ENCODE peak calls at places on chromosome 10, in six cellular contexts. J is activated naive CD8-positive, alpha-beta T cell treated with anti-CD3 and anti-CD28 coated beads, Interleukin-2, amount 50 U/mL, for 24 hours; I is endothelial cell; H is glutamatergic neuron; Z is stimulated activated CD4-positive, alpha-beta T cell treated with anti-CD3 and anti-CD28 coated beads, Interleukin-1b, Interleukin-23, amount 100 ng/mL, for 24 hours; B is fibroblast of lung. T is an unnamed sample.

GRCh38 chr10:33720161-33720560 is 385.7 kb upstream of the NRP1 start:
- DNase-seq in Z (no peak), B (no peak), I (no peak), J (no peak), H (no peak), T (no peak)

GRCh38 chr10:1270906-1271305 is 214.7 kb downstream of the WDR37 start:
- DNase-seq in I (no peak), J (no peak), B (no peak), H (no peak), Z (no peak), T (no peak)

GRCh38 chr10:109861051-109861450 is 62.3 kb downstream of the XPNPEP1 start:
- DNase-seq in J (no peak), H (no peak), Z (no peak), B (no peak), I (no peak), T (no peak)

GRCh38 chr10:92164024-92164423 is 126.9 kb downstream of the CPEB3 start:
- DNase-seq in B (no peak), Z (no peak), H (no peak), I (no peak), J (no peak), T (no peak)

GRCh38 chr10:50387736-50388081 is 136.4 kb upstream of the ASAH2 start:
- DNase-seq in H (no peak), Z (no peak), B (no peak), I (no peak), J (no peak), T (no peak)

GRCh38 chr10:128549192-128549591 is 423.0 kb upstream of the MKI67 start:
- DNase-seq in B (no peak), Z (no peak), I (no peak), H (no peak), J (no peak), T (no peak)

GRCh38 chr10:95474228-95475002 is 86.8 kb downstream of the SORBS1 start:
- DNase-seq in I (no peak), J (no peak), H (no peak), B (peak; percentile 65), Z (no peak), T (no peak)

GRCh38 chr10:1377756-1378397 is 321.7 kb downstream of the WDR37 start:
- DNase-seq in Z (no peak), I (peak; percentile 2), B (no peak), H (no peak), J (no peak), T (no peak)

GRCh38 chr10:78907458-78908211 is 161.1 kb upstream of the ZMIZ1 start:
- DNase-seq in H (no peak), B (no peak), Z (no peak), J (no peak), I (no peak), T (no peak)

GRCh38 chr10:84196083-84196482 is 1.7 kb downstream of the CDHR1 start:
- DNase-seq in H (no peak), I (no peak), J (no peak), Z (no peak), B (no peak), T (no peak)

GRCh38 chr10:79496896-79497295 is 15.4 kb upstream of the EIF5AL1 start:
- DNase-seq in Z (no peak), B (no peak), I (no peak), J (no peak), H (no peak), T (no peak)

GRCh38 chr10:86536294-86536861 is 14.8 kb upstream of the WAPL start:
- DNase-seq in I (no peak), H (peak; percentile 37), J (peak; percentile 53), B (no peak), Z (peak; percentile 16), T (peak; percentile 23)

GRCh38 chr10:96053985-96054384 is 10.6 kb downstream of the CCNJ start:
- DNase-seq in I (no peak), B (no peak), J (no peak), H (no peak), Z (no peak), T (no peak)

GRCh38 chr10:69065406-69066361 is 22.2 kb upstream of the SRGN start:
- DNase-seq in I (no peak), Z (no peak), J (peak; percentile 71), B (peak; percentile 65), H (no peak), T (no peak)

GRCh38 chr10:69088801-69089501 is 1.0 kb downstream of the SRGN start:
- DNase-seq in Z (no peak), H (no peak), B (peak; percentile 61), I (no peak), J (no peak), T (peak; percentile 28)

GRCh38 chr10:122362621-122363020 is 11.9 kb upstream of the PLEKHA1 start:
- DNase-seq in I (no peak), H (no peak), J (no peak), B (peak; percentile 69), Z (no peak), T (no peak)

GRCh38 chr10:22103701-22104100 is 100.2 kb upstream of the DNAJC1 start:
- DNase-seq in B (no peak), J (no peak), Z (no peak), I (no peak), H (no peak), T (no peak)

GRCh38 chr10:66982792-66983481 is 57.1 kb downstream of the LRRTM3 start:
- DNase-seq in Z (no peak), I (peak; percentile 4), B (no peak), H (no peak), J (no peak), T (no peak)

GRCh38 chr10:125448596-125448995 is 234.4 kb downstream of the TEX36 start:
- DNase-seq in B (no peak), Z (no peak), J (peak; percentile 4), H (peak; percentile 57), I (peak; percentile 71), T (no peak)

GRCh38 chr10:62010366-62010765 is 108.9 kb downstream of the ARID5B start:
- DNase-seq in I (no peak), Z (no peak), H (no peak), B (no peak), J (no peak), T (no peak)

GRCh38 chr10:51092402-51092801 is 18.1 kb downstream of the PRKG1 start:
- DNase-seq in B (peak; percentile 68), Z (no peak), I (no peak), J (no peak), H (no peak), T (no peak)

GRCh38 chr10:35372329-35372728 is 36.0 kb downstream of the CCNY start:
- DNase-seq in H (no peak), J (no peak), Z (no peak), B (peak; percentile 88), I (peak; percentile 18), T (no peak)

GRCh38 chr10:6211341-6212265 is 8.9 kb downstream of the PFKFB3 start:
- DNase-seq in I (no peak), J (no peak), B (peak; percentile 65), H (peak; percentile 72), Z (no peak), T (no peak)

GRCh38 chr10:133349577-133350011 is 2.4 kb downstream of the PRAP1 start:
- DNase-seq in H (no peak), B (no peak), J (no peak), I (no peak), Z (no peak), T (no peak)

GRCh38 chr10:131773321-131773988 is 127.4 kb upstream of the PPP2R2D start:
- DNase-seq in J (no peak), H (no peak), I (no peak), Z (no peak), B (no peak), T (no peak)

GRCh38 chr10:60175418-60175817 is 214.3 kb downstream of the ANK3 start:
- DNase-seq in B (peak; percentile 40), Z (no peak), I (peak; percentile 22), H (no peak), J (no peak), T (no peak)

GRCh38 chr10:93461807-93462178 is 20.3 kb downstream of the MYOF start:
- DNase-seq in J (no peak), H (no peak), I (no peak), Z (no peak), B (peak; percentile 89), T (no peak)

GRCh38 chr10:98445200-98445812 is 1.4 kb downstream of the HPS1 start:
- DNase-seq in J (no peak), I (no peak), B (no peak), Z (no peak), H (no peak), T (no peak)

GRCh38 chr10:112360308-112361270 is 13.3 kb upstream of the ACSL5 start:
- DNase-seq in J (no peak), H (no peak), I (no peak), Z (no peak), B (peak; percentile 43), T (no peak)

GRCh38 chr10:63491558-63492316 is 26.0 kb upstream of the JMJD1C start:
- DNase-seq in I (no peak), J (no peak), B (peak; percentile 63), H (no peak), Z (no peak), T (no peak)

GRCh38 chr10:36538945-36539586 is 586.3 kb upstream of the ANKRD30A start:
- DNase-seq in I (peak; percentile 19), J (no peak), B (peak; percentile 59), Z (no peak), H (no peak), T (no peak)

GRCh38 chr10:30529373-30529998 is 95.5 kb downstream of the MAP3K8 start:
- DNase-seq in I (no peak), B (no peak), H (no peak), J (peak; percentile 82), Z (peak; percentile 46), T (peak; percentile 31)

GRCh38 chr10:35216303-35216905 is 89.8 kb downstream of the CREM start:
- DNase-seq in Z (no peak), B (peak; percentile 36), H (no peak), I (no peak), J (no peak), T (no peak)

GRCh38 chr10:105252908-105253307 is 611.8 kb downstream of the SORCS3 start:
- DNase-seq in I (no peak), H (no peak), J (no peak), Z (no peak), B (no peak), T (no peak)

GRCh38 chr10:105952153-105952552 is 1212.4 kb downstream of the SORCS1 start:
- DNase-seq in Z (no peak), J (no peak), I (peak; percentile 17), H (no peak), B (peak; percentile 26), T (no peak)

GRCh38 chr10:18721067-18721466 is 61.8 kb downstream of the ARL5B start:
- DNase-seq in Z (no peak), B (no peak), H (no peak), I (no peak), J (no peak), T (no peak)